ENCODE peak calls at places on chromosomes 12 and 14, in five cellular contexts. K is small intestine; R is CD8-positive, alpha-beta memory T cell; M is WERI-Rb-1; C is lung. N is an unnamed sample.

GRCh38 chr12:10235761-10236631 is 23.3 kb downstream of the GABARAPL1 start:
- DNase-seq in K (peak), C (no peak), R (peak), M (peak), N (no peak)

GRCh38 chr14:64504897-64505771 is 564 bp downstream of the ZBTB1 start:
- DNase-seq in C (peak), K (peak), R (peak), M (peak), N (peak)

GRCh38 chr14:92439551-92440344 is 73.8 kb upstream of the RIN3 start:
- DNase-seq in M (no peak), C (no peak), K (no peak), R (no peak), N (no peak)

GRCh38 chr12:70686299-70686698 is 49.1 kb upstream of the PTPRB start:
- DNase-seq in M (no peak), K (no peak), C (no peak), R (no peak), N (no peak)

GRCh38 chr14:92579244-92579643 is 65.7 kb downstream of the RIN3 start:
- DNase-seq in C (no peak), M (no peak), R (no peak), K (no peak), N (no peak)

GRCh38 chr12:119613319-119613936 is 19.9 kb downstream of the TMEM233 start:
- DNase-seq in C (no peak), M (no peak), R (no peak), K (no peak), N (peak)

GRCh38 chr12:78885466-78885865 is 20.9 kb downstream of the SYT1 start:
- DNase-seq in R (no peak), K (no peak), C (no peak), M (peak), N (no peak)

GRCh38 chr14:60327447-60328331 is 78.7 kb downstream of the PPM1A start:
- DNase-seq in R (peak), M (peak), C (no peak), K (peak), N (peak)

GRCh38 chr12:26119391-26119981 is 5.4 kb downstream of the BHLHE41 start:
- DNase-seq in C (no peak), R (no peak), K (peak), M (peak), N (peak)

DNA sequence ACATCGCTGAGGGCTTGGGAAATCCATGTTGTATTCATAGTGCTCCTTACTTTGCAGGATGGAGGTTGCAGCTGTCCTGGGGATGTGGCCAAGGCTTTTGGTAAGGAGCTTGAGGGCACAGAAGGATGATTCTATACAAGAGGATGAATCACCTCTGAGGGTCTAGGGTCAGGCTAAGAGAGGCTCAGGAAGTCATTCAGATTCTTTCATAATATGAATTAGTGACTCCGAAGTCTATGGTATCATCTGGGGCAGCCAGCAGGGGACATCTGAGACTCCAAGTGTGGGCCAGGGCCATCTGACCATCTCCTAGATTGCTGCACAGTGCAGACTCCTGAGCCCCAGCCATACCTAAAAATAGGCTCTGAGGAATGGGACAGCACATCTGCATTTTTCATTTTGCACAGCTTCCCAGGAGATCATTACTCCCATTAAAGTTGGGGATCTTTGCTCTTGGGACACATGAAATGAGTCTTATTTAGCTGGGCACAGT is 4.8 kb downstream of the GMPR2 start:
- DNase-seq in R (no peak), M (no peak), K (no peak), C (no peak), N (peak)
- H3K27ac ChIP-seq in R (no peak), M (no peak), K (no peak), C (no peak), N (no peak)

GRCh38 chr12:11725616-11726015 is 76.1 kb downstream of the ETV6 start:
- DNase-seq in R (no peak), C (no peak), M (no peak), K (no peak), N (no peak)
- H3K27ac ChIP-seq in R (no peak), C (peak), M (no peak), K (no peak), N (no peak)

DNA sequence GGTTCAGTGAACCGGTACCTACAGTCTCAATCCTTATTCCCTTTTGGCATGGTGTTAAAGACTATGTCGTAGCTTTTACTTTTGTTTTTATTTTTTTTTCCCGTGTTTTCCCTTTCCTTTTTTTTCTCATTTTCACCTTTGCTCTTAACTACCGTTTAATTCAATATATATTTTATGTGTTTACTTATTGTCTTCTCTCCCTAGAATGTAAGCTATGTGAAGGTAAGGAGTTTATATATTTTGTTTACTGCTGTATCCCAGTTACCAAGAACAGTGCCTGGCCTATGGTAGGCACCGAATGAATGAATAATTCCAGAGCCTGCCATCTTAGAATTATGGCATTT is 261 bp upstream of the MLH3 start:
- DNase-seq in R (no peak), M (no peak), K (no peak), C (no peak), N (no peak)
- H3K27ac ChIP-seq in R (peak), M (no peak), K (peak), C (no peak), N (peak)

DNA sequence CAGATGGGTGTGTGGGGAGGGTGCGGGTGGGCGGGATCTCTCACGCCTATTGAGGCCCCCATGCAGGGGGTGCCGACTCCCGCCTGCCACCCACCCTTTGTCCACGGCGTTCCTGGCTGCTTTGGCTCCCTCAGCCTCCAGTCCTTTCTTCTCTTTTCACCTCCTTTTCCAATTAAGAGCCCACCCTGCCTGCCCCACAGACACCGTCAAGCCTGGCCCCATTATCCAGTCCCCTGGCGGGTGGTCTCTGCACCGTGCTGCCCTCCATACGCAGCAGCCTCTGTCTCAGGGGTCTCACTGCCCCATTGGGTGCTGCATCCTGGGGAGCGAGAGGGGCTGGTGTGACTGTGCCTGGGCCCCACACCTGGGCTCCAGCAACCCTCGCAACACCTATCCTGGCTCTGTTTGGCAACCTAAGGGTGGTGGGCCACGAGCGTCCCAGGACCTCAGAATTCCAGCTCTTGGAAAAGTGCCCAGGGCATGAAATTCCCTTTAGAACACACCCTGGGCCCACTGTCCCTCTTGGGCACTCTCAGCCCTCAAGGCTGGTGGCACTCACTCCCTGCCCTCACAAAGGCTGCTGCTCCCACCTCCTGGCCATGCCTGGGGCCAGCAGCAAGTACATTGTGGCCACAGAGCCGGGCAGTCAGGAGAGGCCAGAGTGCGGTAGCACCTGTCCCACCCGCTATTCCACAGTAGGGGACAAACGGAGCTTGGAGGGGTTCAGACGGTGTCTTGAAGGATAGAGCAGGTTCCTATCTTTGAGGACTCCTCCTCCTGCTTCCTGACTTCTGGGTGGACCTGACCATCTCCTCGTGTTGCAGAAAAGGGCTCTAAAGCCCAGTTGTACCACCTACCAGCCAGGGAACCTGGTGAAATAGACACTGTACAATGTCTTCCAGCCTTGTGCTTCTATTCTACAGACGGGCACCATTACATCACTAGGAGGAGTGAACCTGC is 114.1 kb downstream of the KIF26A start:
- DNase-seq in C (no peak), M (no peak), R (no peak), K (no peak), N (no peak)
- H3K27ac ChIP-seq in C (no peak), M (no peak), R (no peak), K (no peak), N (no peak)

N was measured in adrenal gland.